ENCODE peak calls at places on chromosomes 1 and 21, in seven cellular contexts. One of them, this sample, is unnamed.

GRCh38 chr1:201737350-201738060 is 91.5 kb upstream of the IPO9 start:
- DNase-seq in OCI-LY7: no peak
- DNase-seq in fibroblast of lung: peak; percentile 92
- DNase-seq in astrocyte: peak; percentile 90
- DNase-seq in endothelial cell of umbilical vein: no peak
- DNase-seq in PC-3: no peak
- DNase-seq in H9: no peak
- DNase-seq in this sample: no peak

GRCh38 chr1:232634086-232634485 is 4.2 kb upstream of the SIPA1L2 start:
- DNase-seq in endothelial cell of umbilical vein: no peak
- DNase-seq in PC-3: no peak
- DNase-seq in astrocyte: no peak
- DNase-seq in H9: peak; percentile 47
- DNase-seq in fibroblast of lung: no peak
- DNase-seq in OCI-LY7: peak; percentile 64
- DNase-seq in this sample: no peak

GRCh38 chr1:27637052-27637451 is 2.1 kb upstream of the FGR start:
- DNase-seq in OCI-LY7: no peak
- DNase-seq in endothelial cell of umbilical vein: no peak
- DNase-seq in PC-3: no peak
- DNase-seq in astrocyte: no peak
- DNase-seq in H9: no peak
- DNase-seq in fibroblast of lung: no peak
- DNase-seq in this sample: peak; percentile 40

GRCh38 chr1:63524166-63524565 is 841 bp downstream of the EFCAB7 start:
- DNase-seq in OCI-LY7: peak; percentile 27
- DNase-seq in PC-3: no peak
- DNase-seq in H9: no peak
- DNase-seq in endothelial cell of umbilical vein: no peak
- DNase-seq in astrocyte: no peak
- DNase-seq in fibroblast of lung: no peak
- DNase-seq in this sample: no peak

GRCh38 chr1:55156093-55156492 is 59.1 kb downstream of the USP24 start:
- DNase-seq in fibroblast of lung: peak; percentile 75
- DNase-seq in endothelial cell of umbilical vein: no peak
- DNase-seq in OCI-LY7: no peak
- DNase-seq in astrocyte: peak; percentile 76
- DNase-seq in H9: no peak
- DNase-seq in PC-3: no peak
- DNase-seq in this sample: no peak

GRCh38 chr1:11562664-11563063 is 83.7 kb downstream of the DISP3 start:
- DNase-seq in endothelial cell of umbilical vein: no peak
- DNase-seq in fibroblast of lung: no peak
- DNase-seq in PC-3: no peak
- DNase-seq in OCI-LY7: no peak
- DNase-seq in H9: no peak
- DNase-seq in astrocyte: no peak
- DNase-seq in this sample: no peak

GRCh38 chr1:76928511-76928910 is 61.2 kb downstream of the ST6GALNAC5 start:
- DNase-seq in PC-3: no peak
- DNase-seq in OCI-LY7: no peak
- DNase-seq in fibroblast of lung: no peak
- DNase-seq in H9: no peak
- DNase-seq in endothelial cell of umbilical vein: no peak
- DNase-seq in astrocyte: no peak
- DNase-seq in this sample: peak; percentile 58

GRCh38 chr1:10696977-10697376 is 99.5 kb downstream of the CASZ1 start:
- DNase-seq in OCI-LY7: no peak
- DNase-seq in astrocyte: peak; percentile 27
- DNase-seq in fibroblast of lung: peak; percentile 37
- DNase-seq in PC-3: no peak
- DNase-seq in endothelial cell of umbilical vein: no peak
- DNase-seq in H9: no peak
- DNase-seq in this sample: no peak

GRCh38 chr1:239547987-239548386 is 161.6 kb downstream of the CHRM3 start:
- DNase-seq in astrocyte: peak; percentile 7
- DNase-seq in OCI-LY7: no peak
- DNase-seq in H9: no peak
- DNase-seq in endothelial cell of umbilical vein: no peak
- DNase-seq in PC-3: no peak
- DNase-seq in fibroblast of lung: peak; percentile 11
- DNase-seq in this sample: no peak

GRCh38 chr1:91166106-91166712 is 144.4 kb upstream of the ZNF644 start:
- DNase-seq in endothelial cell of umbilical vein: peak; percentile 53
- DNase-seq in OCI-LY7: peak; percentile 64
- DNase-seq in H9: peak; percentile 64
- DNase-seq in PC-3: peak; percentile 72
- DNase-seq in astrocyte: peak; percentile 24
- DNase-seq in fibroblast of lung: peak; percentile 43
- DNase-seq in this sample: peak; percentile 41

GRCh38 chr1:158793604-158794003 is 12.6 kb upstream of the OR6N2 start:
- DNase-seq in PC-3: no peak
- DNase-seq in fibroblast of lung: no peak
- DNase-seq in astrocyte: no peak
- DNase-seq in OCI-LY7: peak; percentile 30
- DNase-seq in H9: peak; percentile 61
- DNase-seq in endothelial cell of umbilical vein: peak; percentile 2
- DNase-seq in this sample: no peak

GRCh38 chr1:77605246-77606026 is 77.0 kb downstream of the ZZZ3 start:
- DNase-seq in OCI-LY7: no peak
- DNase-seq in astrocyte: peak; percentile 77
- DNase-seq in PC-3: no peak
- DNase-seq in fibroblast of lung: peak; percentile 80
- DNase-seq in H9: no peak
- DNase-seq in endothelial cell of umbilical vein: peak; percentile 59
- DNase-seq in this sample: peak; percentile 82

GRCh38 chr1:99176753-99177152 is 87.5 kb upstream of the PLPPR4 start:
- DNase-seq in endothelial cell of umbilical vein: no peak
- DNase-seq in OCI-LY7: no peak
- DNase-seq in astrocyte: peak; percentile 51
- DNase-seq in PC-3: peak; percentile 11
- DNase-seq in fibroblast of lung: peak; percentile 50
- DNase-seq in H9: no peak
- DNase-seq in this sample: no peak

GRCh38 chr1:221276911-221277310 is 397.7 kb downstream of the HLX start:
- DNase-seq in endothelial cell of umbilical vein: no peak
- DNase-seq in astrocyte: peak; percentile 63
- DNase-seq in PC-3: peak; percentile 35
- DNase-seq in H9: no peak
- DNase-seq in OCI-LY7: no peak
- DNase-seq in fibroblast of lung: peak; percentile 61
- DNase-seq in this sample: no peak

GRCh38 chr1:109963864-109964263 is 20.7 kb upstream of the AHCYL1 start:
- DNase-seq in fibroblast of lung: peak; percentile 66
- DNase-seq in astrocyte: peak; percentile 62
- DNase-seq in endothelial cell of umbilical vein: peak; percentile 35
- DNase-seq in OCI-LY7: no peak
- DNase-seq in H9: no peak
- DNase-seq in PC-3: peak; percentile 43
- DNase-seq in this sample: peak; percentile 63

GRCh38 chr1:42866549-42866948 is 20.1 kb downstream of the ZNF691 start:
- DNase-seq in astrocyte: no peak
- DNase-seq in OCI-LY7: no peak
- DNase-seq in fibroblast of lung: no peak
- DNase-seq in endothelial cell of umbilical vein: no peak
- DNase-seq in H9: no peak
- DNase-seq in PC-3: no peak
- DNase-seq in this sample: no peak

GRCh38 chr1:241408170-241408569 is 51.2 kb upstream of the RGS7 start:
- DNase-seq in endothelial cell of umbilical vein: peak; percentile 38
- DNase-seq in astrocyte: no peak
- DNase-seq in fibroblast of lung: peak; percentile 3
- DNase-seq in H9: no peak
- DNase-seq in OCI-LY7: peak; percentile 4
- DNase-seq in PC-3: peak; percentile 78
- DNase-seq in this sample: no peak

GRCh38 chr1:92087542-92087941 is 7.4 kb downstream of the BTBD8 start:
- DNase-seq in OCI-LY7: no peak
- DNase-seq in PC-3: no peak
- DNase-seq in astrocyte: no peak
- DNase-seq in fibroblast of lung: no peak
- DNase-seq in H9: no peak
- DNase-seq in endothelial cell of umbilical vein: no peak
- DNase-seq in this sample: no peak

GRCh38 chr1:186374313-186375151 is 521 bp downstream of the TPR start:
- DNase-seq in endothelial cell of umbilical vein: peak; percentile 63
- DNase-seq in PC-3: peak; percentile 47
- DNase-seq in OCI-LY7: peak; percentile 78
- DNase-seq in fibroblast of lung: peak; percentile 35
- DNase-seq in astrocyte: peak; percentile 24
- DNase-seq in H9: no peak
- DNase-seq in this sample: peak; percentile 55

GRCh38 chr21:14989359-14989758 is 75.4 kb downstream of the NRIP1 start:
- DNase-seq in endothelial cell of umbilical vein: peak; percentile 20
- DNase-seq in OCI-LY7: no peak
- DNase-seq in fibroblast of lung: peak; percentile 67
- DNase-seq in astrocyte: peak; percentile 64
- DNase-seq in PC-3: no peak
- DNase-seq in H9: no peak
- DNase-seq in this sample: no peak

GRCh38 chr1:20376171-20376570 is 85.5 kb downstream of the VWA5B1 start:
- DNase-seq in PC-3: no peak
- DNase-seq in H9: no peak
- DNase-seq in OCI-LY7: no peak
- DNase-seq in fibroblast of lung: no peak
- DNase-seq in astrocyte: no peak
- DNase-seq in endothelial cell of umbilical vein: no peak
- DNase-seq in this sample: no peak

GRCh38 chr1:184493987-184494388 is 107.2 kb downstream of the C1orf21 start:
- DNase-seq in astrocyte: no peak
- DNase-seq in H9: no peak
- DNase-seq in OCI-LY7: no peak
- DNase-seq in PC-3: no peak
- DNase-seq in endothelial cell of umbilical vein: no peak
- DNase-seq in fibroblast of lung: no peak
- DNase-seq in this sample: no peak

GRCh38 chr1:66445492-66446181 is 88.3 kb upstream of the SGIP1 start:
- DNase-seq in fibroblast of lung: no peak
- DNase-seq in OCI-LY7: peak; percentile 78
- DNase-seq in PC-3: no peak
- DNase-seq in H9: no peak
- DNase-seq in endothelial cell of umbilical vein: peak; percentile 70
- DNase-seq in astrocyte: no peak
- DNase-seq in this sample: no peak
- H3K4me2 ChIP-seq in fibroblast of lung: no peak overlapping the region
- H3K4me2 ChIP-seq in OCI-LY7: peak overlapping the region; percentile 64
- H3K4me2 ChIP-seq in PC-3: no peak overlapping the region
- H3K4me2 ChIP-seq in H9: no peak overlapping the region
- H3K4me2 ChIP-seq in endothelial cell of umbilical vein: no peak overlapping the region
- H3K4me2 ChIP-seq in astrocyte: no peak overlapping the region
- H3K4me2 ChIP-seq in this sample: no peak overlapping the region

GRCh38 chr1:208465266-208465665 is 221.1 kb upstream of the PLXNA2 start:
- DNase-seq in astrocyte: no peak
- DNase-seq in fibroblast of lung: no peak
- DNase-seq in endothelial cell of umbilical vein: no peak
- DNase-seq in PC-3: no peak
- DNase-seq in OCI-LY7: no peak
- DNase-seq in H9: no peak
- DNase-seq in this sample: no peak

GRCh38 chr1:208456487-208456886 is 212.3 kb upstream of the PLXNA2 start:
- DNase-seq in OCI-LY7: no peak
- DNase-seq in fibroblast of lung: no peak
- DNase-seq in astrocyte: no peak
- DNase-seq in PC-3: no peak
- DNase-seq in endothelial cell of umbilical vein: no peak
- DNase-seq in H9: no peak
- DNase-seq in this sample: no peak

GRCh38 chr1:208467401-208467800 is 223.2 kb upstream of the PLXNA2 start:
- DNase-seq in astrocyte: no peak
- DNase-seq in H9: no peak
- DNase-seq in PC-3: no peak
- DNase-seq in endothelial cell of umbilical vein: no peak
- DNase-seq in OCI-LY7: no peak
- DNase-seq in fibroblast of lung: no peak
- DNase-seq in this sample: no peak

GRCh38 chr1:208466054-208466590 is 221.9 kb upstream of the PLXNA2 start:
- DNase-seq in astrocyte: no peak
- DNase-seq in endothelial cell of umbilical vein: no peak
- DNase-seq in H9: no peak
- DNase-seq in fibroblast of lung: no peak
- DNase-seq in OCI-LY7: no peak
- DNase-seq in PC-3: no peak
- DNase-seq in this sample: no peak

GRCh38 chr1:208461680-208462079 is 217.5 kb upstream of the PLXNA2 start:
- DNase-seq in fibroblast of lung: no peak
- DNase-seq in OCI-LY7: no peak
- DNase-seq in PC-3: peak; percentile 37
- DNase-seq in H9: no peak
- DNase-seq in endothelial cell of umbilical vein: no peak
- DNase-seq in astrocyte: no peak
- DNase-seq in this sample: no peak
- TF ChIP-seq CTCF in fibroblast of lung: peak; percentile 4
- TF ChIP-seq CTCF in OCI-LY7: peak; percentile 66
- TF ChIP-seq CTCF in PC-3: peak; percentile 61
- TF ChIP-seq CTCF in H9: peak; percentile 63
- TF ChIP-seq CTCF in endothelial cell of umbilical vein: peak; percentile 15
- TF ChIP-seq CTCF in astrocyte: no peak
- TF ChIP-seq CTCF in this sample: peak; percentile 35

GRCh38 chr1:5161372-5161771 is 507.0 kb downstream of the AJAP1 start:
- DNase-seq in endothelial cell of umbilical vein: no peak
- DNase-seq in fibroblast of lung: no peak
- DNase-seq in PC-3: no peak
- DNase-seq in astrocyte: no peak
- DNase-seq in OCI-LY7: peak; percentile 12
- DNase-seq in H9: peak; percentile 74
- DNase-seq in this sample: no peak
- H3K4me2 ChIP-seq in endothelial cell of umbilical vein: no peak overlapping the region
- H3K4me2 ChIP-seq in fibroblast of lung: no peak overlapping the region
- H3K4me2 ChIP-seq in PC-3: no peak overlapping the region
- H3K4me2 ChIP-seq in astrocyte: no peak overlapping the region
- H3K4me2 ChIP-seq in OCI-LY7: no peak overlapping the region
- H3K4me2 ChIP-seq in H9: no peak overlapping the region
- H3K4me2 ChIP-seq in this sample: no peak overlapping the region

DNA sequence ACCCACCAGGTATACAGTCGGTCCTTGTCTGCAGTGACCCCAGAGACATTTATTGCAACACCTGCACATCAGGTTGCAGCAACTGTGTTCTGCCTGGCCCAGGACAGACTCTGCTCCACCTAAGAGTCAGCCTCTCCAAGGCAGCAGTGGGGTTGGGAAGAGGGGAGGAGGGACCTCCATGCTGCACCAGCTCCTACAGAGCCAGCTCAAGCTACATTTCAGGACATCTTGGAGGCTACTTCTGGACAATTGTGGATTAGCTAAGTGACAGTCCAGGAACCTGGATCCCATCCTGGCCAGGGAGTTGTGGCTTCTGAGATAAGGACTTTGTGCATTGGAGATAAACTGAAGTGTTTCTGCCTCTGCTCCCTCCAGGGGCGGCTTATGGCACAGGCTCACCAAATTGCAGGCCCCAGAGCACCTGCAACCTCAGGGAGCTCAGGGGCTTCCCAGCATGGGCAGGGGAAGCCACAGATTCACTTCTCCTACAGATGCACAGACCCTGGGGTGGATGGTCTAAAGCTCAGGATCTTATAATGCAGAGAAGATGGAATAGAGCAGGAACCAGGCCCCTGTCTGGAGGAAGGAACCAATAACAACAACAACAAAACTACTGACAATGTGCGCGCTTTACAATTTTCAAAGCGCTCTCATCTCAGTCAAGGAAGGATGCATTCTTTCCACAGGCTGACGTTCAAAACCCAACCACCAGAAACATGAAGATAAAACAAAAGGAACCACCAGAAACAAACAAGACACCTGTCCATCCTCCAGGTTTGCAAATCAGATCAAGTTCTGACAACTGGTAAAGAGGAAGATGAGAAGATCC is 120.8 kb upstream of the IRF2BP2 start:
- DNase-seq in PC-3: no peak
- DNase-seq in fibroblast of lung: no peak
- DNase-seq in astrocyte: no peak
- DNase-seq in H9: no peak
- DNase-seq in OCI-LY7: peak; percentile 65
- DNase-seq in endothelial cell of umbilical vein: no peak
- DNase-seq in this sample: no peak
- TF ChIP-seq CTCF in PC-3: no peak
- TF ChIP-seq CTCF in fibroblast of lung: no peak
- TF ChIP-seq CTCF in astrocyte: no peak
- TF ChIP-seq CTCF in H9: no peak
- TF ChIP-seq CTCF in OCI-LY7: peak; percentile 38
- TF ChIP-seq CTCF in endothelial cell of umbilical vein: no peak
- TF ChIP-seq CTCF in this sample: no peak